ENCODE peak calls at places on chromosomes 11 and 22, in eight cellular contexts. Y is T-helper 2 cell, K is Calu3, B is Peyer's patch, E is Daoy, S is EL, J is HFF-Myc, V is SK-MEL-5. I is an unnamed sample.

GRCh38 chr22:19037282-19038163 is 84.7 kb downstream of the DGCR2 start:
- DNase-seq in Y (no peak), K (no peak), B (no peak), E (no peak), S (no peak), J (no peak), V (no peak), I (no peak)

GRCh38 chr11:12693485-12694181 is 19.4 kb downstream of the TEAD1 start:
- DNase-seq in Y (no peak), K (peak), B (peak), E (peak), S (peak), J (peak), V (peak), I (peak)

GRCh38 chr22:18078329-18079041 is 695 bp downstream of the PEX26 start:
- DNase-seq in Y (peak), K (peak), B (peak), E (peak), S (peak), J (no peak), V (no peak), I (no peak)

GRCh38 chr11:61725632-61726280 is 26.7 kb upstream of the MYRF start:
- DNase-seq in Y (no peak), K (no peak), B (no peak), E (peak), S (no peak), J (no peak), V (no peak), I (no peak)

GRCh38 chr22:30253205-30253852 is 6.8 kb upstream of the LIF start:
- DNase-seq in Y (no peak), K (peak), B (peak), E (peak), S (no peak), J (no peak), V (no peak), I (no peak)

GRCh38 chr11:117412653-117413275 is 85.1 kb downstream of the CEP164 start:
- DNase-seq in Y (no peak), K (no peak), B (no peak), E (no peak), S (no peak), J (no peak), V (no peak), I (no peak)

GRCh38 chr22:44045171-44045570 is 21.1 kb downstream of the PARVB start:
- DNase-seq in Y (no peak), K (no peak), B (no peak), E (no peak), S (peak), J (no peak), V (no peak), I (no peak)

GRCh38 chr11:68383976-68384501 is 71.6 kb downstream of the LRP5 start:
- DNase-seq in Y (peak), K (peak), B (peak), E (peak), S (peak), J (no peak), V (peak), I (no peak)

GRCh38 chr11:61679301-61679700 is 890 bp upstream of the DAGLA start:
- DNase-seq in Y (no peak), K (no peak), B (no peak), E (no peak), S (no peak), J (no peak), V (no peak), I (no peak)

GRCh38 chr11:79212711-79213110 is 228.1 kb downstream of the TENM4 start:
- DNase-seq in Y (no peak), K (no peak), B (no peak), E (peak), S (no peak), J (no peak), V (no peak), I (no peak)

GRCh38 chr11:36075053-36075452 is 131.2 kb downstream of the LDLRAD3 start:
- DNase-seq in Y (no peak), K (no peak), B (no peak), E (peak), S (peak), J (peak), V (no peak), I (no peak)

GRCh38 chr22:38869663-38870062 is 2.4 kb downstream of the CBX6 start:
- DNase-seq in Y (no peak), K (no peak), B (no peak), E (no peak), S (no peak), J (no peak), V (no peak), I (no peak)

GRCh38 chr22:17241571-17242310 is 22.5 kb upstream of the ADA2 start:
- DNase-seq in Y (no peak), K (no peak), B (no peak), E (no peak), S (no peak), J (no peak), V (no peak), I (no peak)

GRCh38 chr11:119336744-119337469 is 2.6 kb downstream of the RNF26 start:
- DNase-seq in Y (no peak), K (no peak), B (no peak), E (no peak), S (no peak), J (no peak), V (no peak), I (no peak)

GRCh38 chr11:86291466-86292262 is 10.4 kb upstream of the HIKESHI start:
- DNase-seq in Y (peak), K (peak), B (no peak), E (peak), S (peak), J (peak), V (peak), I (peak)

GRCh38 chr22:50302564-50302963 is 4.9 kb downstream of the PLXNB2 start:
- DNase-seq in Y (no peak), K (no peak), B (no peak), E (no peak), S (no peak), J (no peak), V (no peak), I (no peak)

GRCh38 chr11:60953781-60954180 is 1.8 kb upstream of the SLC15A3 start:
- DNase-seq in Y (no peak), K (no peak), B (no peak), E (no peak), S (peak), J (no peak), V (no peak), I (no peak)

GRCh38 chr11:114088216-114088615 is 28.7 kb downstream of the ZBTB16 start:
- DNase-seq in Y (no peak), K (no peak), B (no peak), E (peak), S (no peak), J (no peak), V (no peak), I (no peak)